ENCODE peak calls at places on chromosomes 13 and 19, in eight cellular contexts. One of them, this sample, is unnamed.

GRCh38 chr19:17337675-17338439 is 504 bp downstream of the GTPBP3 start:
- DNase-seq in astrocyte: no peak
- DNase-seq in psoas muscle: no peak
- DNase-seq in fibroblast of the aortic adventitia: no peak
- DNase-seq in tibial artery: no peak
- DNase-seq in PC-9: no peak
- DNase-seq in AG04449: no peak
- DNase-seq in GM23338: peak
- DNase-seq in this sample: no peak

GRCh38 chr19:17632577-17632976 is 55.6 kb downstream of the UNC13A start:
- DNase-seq in astrocyte: no peak
- DNase-seq in psoas muscle: no peak
- DNase-seq in fibroblast of the aortic adventitia: no peak
- DNase-seq in tibial artery: no peak
- DNase-seq in PC-9: no peak
- DNase-seq in AG04449: no peak
- DNase-seq in GM23338: no peak
- DNase-seq in this sample: no peak

GRCh38 chr13:44172411-44172810 is 201.2 kb upstream of the SERP2 start:
- DNase-seq in astrocyte: no peak
- DNase-seq in psoas muscle: no peak
- DNase-seq in fibroblast of the aortic adventitia: no peak
- DNase-seq in tibial artery: no peak
- DNase-seq in PC-9: no peak
- DNase-seq in AG04449: no peak
- DNase-seq in GM23338: no peak
- DNase-seq in this sample: no peak

GRCh38 chr13:48977973-48978372 is 2.3 kb downstream of the FNDC3A start:
- DNase-seq in astrocyte: peak
- DNase-seq in psoas muscle: no peak
- DNase-seq in fibroblast of the aortic adventitia: peak
- DNase-seq in tibial artery: no peak
- DNase-seq in PC-9: no peak
- DNase-seq in AG04449: no peak
- DNase-seq in GM23338: no peak
- DNase-seq in this sample: no peak

GRCh38 chr13:105441406-105441805 is 1094.1 kb downstream of the EFNB2 start:
- DNase-seq in astrocyte: no peak
- DNase-seq in psoas muscle: no peak
- DNase-seq in fibroblast of the aortic adventitia: no peak
- DNase-seq in tibial artery: no peak
- DNase-seq in PC-9: no peak
- DNase-seq in AG04449: no peak
- DNase-seq in GM23338: no peak
- DNase-seq in this sample: no peak

GRCh38 chr13:107421951-107422350 is 793.4 kb downstream of the LIG4 start:
- DNase-seq in astrocyte: peak
- DNase-seq in psoas muscle: no peak
- DNase-seq in fibroblast of the aortic adventitia: peak
- DNase-seq in tibial artery: no peak
- DNase-seq in PC-9: no peak
- DNase-seq in AG04449: no peak
- DNase-seq in GM23338: no peak
- DNase-seq in this sample: no peak

GRCh38 chr19:13976446-13976845 is 24.1 kb downstream of the DCAF15 start:
- DNase-seq in astrocyte: no peak
- DNase-seq in psoas muscle: no peak
- DNase-seq in fibroblast of the aortic adventitia: no peak
- DNase-seq in tibial artery: no peak
- DNase-seq in PC-9: no peak
- DNase-seq in AG04449: no peak
- DNase-seq in GM23338: no peak
- DNase-seq in this sample: no peak

GRCh38 chr13:23960566-23961156 is 63.4 kb upstream of the C1QTNF9B start:
- DNase-seq in astrocyte: no peak
- DNase-seq in psoas muscle: no peak
- DNase-seq in fibroblast of the aortic adventitia: peak
- DNase-seq in tibial artery: no peak
- DNase-seq in PC-9: peak
- DNase-seq in AG04449: no peak
- DNase-seq in GM23338: peak
- DNase-seq in this sample: no peak

GRCh38 chr19:11021760-11022144 is 60.9 kb downstream of the SMARCA4 start:
- DNase-seq in astrocyte: no peak
- DNase-seq in psoas muscle: no peak
- DNase-seq in fibroblast of the aortic adventitia: no peak
- DNase-seq in tibial artery: no peak
- DNase-seq in PC-9: no peak
- DNase-seq in AG04449: no peak
- DNase-seq in GM23338: no peak
- DNase-seq in this sample: no peak

GRCh38 chr13:39676315-39676876 is 20.9 kb downstream of the COG6 start:
- DNase-seq in astrocyte: no peak
- DNase-seq in psoas muscle: no peak
- DNase-seq in fibroblast of the aortic adventitia: peak
- DNase-seq in tibial artery: no peak
- DNase-seq in PC-9: no peak
- DNase-seq in AG04449: no peak
- DNase-seq in GM23338: peak
- DNase-seq in this sample: no peak

GRCh38 chr13:58343081-58343480 is 711.5 kb downstream of the PCDH17 start:
- DNase-seq in astrocyte: peak
- DNase-seq in psoas muscle: no peak
- DNase-seq in fibroblast of the aortic adventitia: no peak
- DNase-seq in tibial artery: no peak
- DNase-seq in PC-9: no peak
- DNase-seq in AG04449: no peak
- DNase-seq in GM23338: no peak
- DNase-seq in this sample: no peak

GRCh38 chr19:1796395-1797142 is 15.5 kb downstream of the ATP8B3 start:
- DNase-seq in astrocyte: no peak
- DNase-seq in psoas muscle: no peak
- DNase-seq in fibroblast of the aortic adventitia: no peak
- DNase-seq in tibial artery: no peak
- DNase-seq in PC-9: no peak
- DNase-seq in AG04449: no peak
- DNase-seq in GM23338: no peak
- DNase-seq in this sample: no peak

GRCh38 chr13:39023761-39024160 is 14.1 kb downstream of the PROSER1 start:
- DNase-seq in astrocyte: no peak
- DNase-seq in psoas muscle: no peak
- DNase-seq in fibroblast of the aortic adventitia: no peak
- DNase-seq in tibial artery: no peak
- DNase-seq in PC-9: peak
- DNase-seq in AG04449: no peak
- DNase-seq in GM23338: no peak
- DNase-seq in this sample: no peak

DNA sequence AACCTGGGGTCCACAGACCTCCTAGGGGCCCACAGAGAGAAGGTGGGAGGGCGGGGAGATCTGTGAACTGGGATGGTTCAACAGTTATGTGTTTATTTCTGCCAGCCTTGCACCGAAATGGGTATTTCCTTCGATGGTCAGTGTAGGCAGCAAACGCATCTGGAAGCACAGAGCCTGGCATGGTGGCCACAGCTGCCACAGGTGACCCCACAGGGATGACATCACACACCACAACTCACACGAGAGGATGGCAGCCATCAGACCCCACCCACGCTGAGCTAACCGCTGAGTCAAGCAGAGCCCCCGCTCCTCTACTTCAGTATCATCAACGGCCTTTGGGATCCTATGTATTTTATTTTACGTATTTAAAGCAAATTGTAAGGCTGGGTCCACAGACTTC is 37.4 kb downstream of the NAXD start:
- DNase-seq in astrocyte: no peak
- DNase-seq in psoas muscle: no peak
- DNase-seq in fibroblast of the aortic adventitia: no peak
- DNase-seq in tibial artery: no peak
- DNase-seq in PC-9: no peak
- DNase-seq in AG04449: no peak
- DNase-seq in GM23338: no peak
- DNase-seq in this sample: no peak
- H3K4me3 ChIP-seq in astrocyte: no peak
- H3K4me3 ChIP-seq in psoas muscle: no peak
- H3K4me3 ChIP-seq in fibroblast of the aortic adventitia: no peak
- H3K4me3 ChIP-seq in tibial artery: no peak
- H3K4me3 ChIP-seq in PC-9: no peak
- H3K4me3 ChIP-seq in AG04449: no peak
- H3K4me3 ChIP-seq in GM23338: no peak
- H3K4me3 ChIP-seq in this sample: no peak

DNA sequence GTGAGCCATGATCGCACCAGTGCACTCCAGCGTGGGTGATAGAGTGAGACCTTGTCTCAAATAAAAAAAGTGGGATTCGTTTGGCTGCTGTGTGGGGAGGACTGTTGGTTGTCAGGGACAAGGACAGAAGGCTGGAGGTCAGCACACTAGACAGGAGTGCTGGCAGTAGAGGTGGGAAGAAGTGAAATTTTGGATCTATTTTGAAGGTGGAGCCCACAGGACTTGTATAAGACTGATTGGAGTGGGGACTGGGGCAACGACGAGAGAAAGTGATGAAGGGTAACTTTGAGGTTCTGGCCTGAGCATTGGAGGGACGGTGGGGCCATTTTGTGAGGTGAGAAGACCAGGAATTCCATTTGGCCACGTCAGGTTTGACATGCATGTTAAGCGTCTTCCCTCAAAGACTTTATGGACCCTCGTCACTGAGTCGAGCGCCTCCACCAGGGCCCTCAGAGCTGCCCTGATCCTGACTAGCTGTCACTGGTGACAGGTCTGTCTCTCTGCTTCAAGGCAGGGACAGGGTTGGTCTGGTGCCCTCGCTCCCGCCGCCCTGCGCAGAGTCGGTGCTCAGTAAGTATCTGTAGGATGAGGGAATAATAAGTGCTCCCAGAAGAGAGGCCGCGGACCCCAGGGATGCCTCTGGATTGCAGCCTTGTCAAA is 673 bp downstream of the CTU1 start:
- DNase-seq in astrocyte: peak
- DNase-seq in psoas muscle: no peak
- DNase-seq in fibroblast of the aortic adventitia: peak
- DNase-seq in tibial artery: no peak
- DNase-seq in PC-9: no peak
- DNase-seq in AG04449: no peak
- DNase-seq in GM23338: peak
- DNase-seq in this sample: no peak
- TF ChIP-seq CTCF in astrocyte: no peak
- TF ChIP-seq CTCF in psoas muscle: no peak
- TF ChIP-seq CTCF in fibroblast of the aortic adventitia: no peak
- TF ChIP-seq CTCF in tibial artery: no peak
- TF ChIP-seq CTCF in PC-9: no peak
- TF ChIP-seq CTCF in AG04449: peak
- TF ChIP-seq CTCF in GM23338: no peak
- TF ChIP-seq CTCF in this sample: no peak

GRCh38 chr19:29662604-29663404 is 2.5 kb upstream of the PLEKHF1 start:
- DNase-seq in astrocyte: peak
- DNase-seq in psoas muscle: peak
- DNase-seq in fibroblast of the aortic adventitia: peak
- DNase-seq in tibial artery: peak
- DNase-seq in PC-9: peak
- DNase-seq in AG04449: peak
- DNase-seq in GM23338: no peak
- DNase-seq in this sample: peak
- H3K4me3 ChIP-seq in astrocyte: peak
- H3K4me3 ChIP-seq in psoas muscle: peak
- H3K4me3 ChIP-seq in fibroblast of the aortic adventitia: no peak
- H3K4me3 ChIP-seq in tibial artery: peak
- H3K4me3 ChIP-seq in PC-9: peak
- H3K4me3 ChIP-seq in AG04449: peak
- H3K4me3 ChIP-seq in GM23338: no peak
- H3K4me3 ChIP-seq in this sample: peak

GRCh38 chr13:98866882-98867281 is 111.0 kb downstream of the DOCK9 start:
- DNase-seq in astrocyte: no peak
- DNase-seq in psoas muscle: no peak
- DNase-seq in fibroblast of the aortic adventitia: no peak
- DNase-seq in tibial artery: no peak
- DNase-seq in PC-9: no peak
- DNase-seq in AG04449: no peak
- DNase-seq in GM23338: peak
- DNase-seq in this sample: no peak
- TF ChIP-seq CTCF in astrocyte: no peak
- TF ChIP-seq CTCF in psoas muscle: no peak
- TF ChIP-seq CTCF in fibroblast of the aortic adventitia: peak
- TF ChIP-seq CTCF in tibial artery: no peak
- TF ChIP-seq CTCF in PC-9: peak
- TF ChIP-seq CTCF in AG04449: no peak
- TF ChIP-seq CTCF in GM23338: peak
- TF ChIP-seq CTCF in this sample: no peak

GRCh38 chr13:60583911-60584753 is 187.1 kb downstream of the TDRD3 start:
- DNase-seq in astrocyte: peak
- DNase-seq in psoas muscle: no peak
- DNase-seq in fibroblast of the aortic adventitia: peak
- DNase-seq in tibial artery: peak
- DNase-seq in PC-9: peak
- DNase-seq in AG04449: peak
- DNase-seq in GM23338: peak
- DNase-seq in this sample: peak
- H3K4me3 ChIP-seq in astrocyte: peak
- H3K4me3 ChIP-seq in psoas muscle: no peak
- H3K4me3 ChIP-seq in fibroblast of the aortic adventitia: no peak
- H3K4me3 ChIP-seq in tibial artery: no peak
- H3K4me3 ChIP-seq in PC-9: peak
- H3K4me3 ChIP-seq in AG04449: no peak
- H3K4me3 ChIP-seq in GM23338: peak
- H3K4me3 ChIP-seq in this sample: peak

GRCh38 chr13:41007359-41008118 is 11.6 kb downstream of the ELF1 start:
- DNase-seq in astrocyte: no peak
- DNase-seq in psoas muscle: no peak
- DNase-seq in fibroblast of the aortic adventitia: no peak
- DNase-seq in tibial artery: no peak
- DNase-seq in PC-9: no peak
- DNase-seq in AG04449: no peak
- DNase-seq in GM23338: peak
- DNase-seq in this sample: no peak

GRCh38 chr13:41006951-41007350 is 12.2 kb downstream of the ELF1 start:
- DNase-seq in astrocyte: no peak
- DNase-seq in psoas muscle: no peak
- DNase-seq in fibroblast of the aortic adventitia: no peak
- DNase-seq in tibial artery: no peak
- DNase-seq in PC-9: no peak
- DNase-seq in AG04449: no peak
- DNase-seq in GM23338: no peak
- DNase-seq in this sample: no peak

GRCh38 chr13:41004875-41005693 is 14.0 kb downstream of the ELF1 start:
- DNase-seq in astrocyte: no peak
- DNase-seq in psoas muscle: no peak
- DNase-seq in fibroblast of the aortic adventitia: no peak
- DNase-seq in tibial artery: no peak
- DNase-seq in PC-9: no peak
- DNase-seq in AG04449: no peak
- DNase-seq in GM23338: no peak
- DNase-seq in this sample: no peak

GRCh38 chr13:41006296-41006695 is 12.8 kb downstream of the ELF1 start:
- DNase-seq in astrocyte: no peak
- DNase-seq in psoas muscle: no peak
- DNase-seq in fibroblast of the aortic adventitia: no peak
- DNase-seq in tibial artery: no peak
- DNase-seq in PC-9: no peak
- DNase-seq in AG04449: no peak
- DNase-seq in GM23338: no peak
- DNase-seq in this sample: no peak

DNA sequence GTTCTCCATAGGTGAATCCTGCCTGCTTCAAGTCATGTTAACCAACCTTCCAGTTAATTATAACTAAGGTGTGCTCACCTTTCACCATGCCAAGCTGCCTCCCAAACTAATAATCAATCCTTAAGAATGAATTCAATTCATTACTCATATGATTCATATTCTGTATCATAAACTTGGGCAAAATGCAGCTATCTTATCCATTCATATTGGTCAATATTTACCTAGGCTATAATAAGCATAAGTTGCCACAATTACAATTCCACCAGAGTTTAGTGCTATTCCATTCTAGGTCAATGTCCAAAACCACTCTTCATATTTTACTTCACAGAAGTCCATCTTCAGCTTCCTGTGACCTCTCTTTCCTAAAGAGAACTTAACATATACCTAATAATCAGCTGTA is 13.4 kb downstream of the ELF1 start:
- DNase-seq in astrocyte: no peak
- DNase-seq in psoas muscle: no peak
- DNase-seq in fibroblast of the aortic adventitia: no peak
- DNase-seq in tibial artery: no peak
- DNase-seq in PC-9: no peak
- DNase-seq in AG04449: no peak
- DNase-seq in GM23338: no peak
- DNase-seq in this sample: no peak
- TF ChIP-seq CTCF in astrocyte: no peak
- TF ChIP-seq CTCF in psoas muscle: no peak
- TF ChIP-seq CTCF in fibroblast of the aortic adventitia: no peak
- TF ChIP-seq CTCF in tibial artery: no peak
- TF ChIP-seq CTCF in PC-9: no peak
- TF ChIP-seq CTCF in AG04449: no peak
- TF ChIP-seq CTCF in GM23338: no peak
- TF ChIP-seq CTCF in this sample: no peak

This sample was measured in AG09309.